ENCODE peak calls at places on chromosomes 12 and 14, in eight cellular contexts. E, G, J, L, Z, K, Y and W are unnamed samples.

GRCh38 chr14:51369814-51370213 is 129.8 kb downstream of the TMX1 start:
- DNase-seq in K (no peak), Y (no peak), Z (peak; percentile 40), E (no peak), G (no peak), L (peak; percentile 56), J (no peak), W (no peak)

GRCh38 chr14:74251546-74252030 is 12.3 kb downstream of the VSX2 start:
- DNase-seq in J (peak; percentile 47), Y (peak; percentile 49), K (peak; percentile 71), Z (peak; percentile 80), G (peak; percentile 78), L (peak; percentile 83), E (peak; percentile 58), W (peak; percentile 84)

GRCh38 chr14:94670692-94671285 is 58.6 kb downstream of the SERPINA3 start:
- DNase-seq in E (no peak), Y (no peak), J (no peak), K (no peak), Z (no peak), L (no peak), G (no peak), W (no peak)

GRCh38 chr14:56002316-56002715 is 115.9 kb upstream of the PELI2 start:
- DNase-seq in K (no peak), J (no peak), Y (no peak), E (peak; percentile 13), Z (no peak), G (no peak), L (no peak), W (no peak)

GRCh38 chr12:26523708-26524150 is 309.3 kb downstream of the ITPR2 start:
- DNase-seq in Z (peak; percentile 93), L (no peak), J (no peak), Y (no peak), G (peak; percentile 98), K (peak; percentile 91), E (peak; percentile 85), W (peak; percentile 96)

GRCh38 chr12:6355491-6356373 is 13.9 kb upstream of the TNFRSF1A start:
- DNase-seq in Z (no peak), Y (no peak), E (no peak), J (no peak), L (no peak), K (no peak), G (no peak), W (no peak)

GRCh38 chr12:119727600-119728436 is 59.9 kb downstream of the PRKAB1 start:
- DNase-seq in E (no peak), Z (peak; percentile 47), L (no peak), Y (no peak), J (no peak), G (no peak), K (no peak), W (no peak)

GRCh38 chr14:42299692-42300091 is 693.0 kb downstream of the LRFN5 start:
- DNase-seq in Z (no peak), G (no peak), Y (no peak), L (no peak), J (no peak), E (no peak), K (no peak), W (no peak)

GRCh38 chr14:23608454-23608853 is 27.7 kb upstream of the DHRS2 start:
- DNase-seq in G (no peak), Y (no peak), E (no peak), K (no peak), Z (no peak), L (no peak), J (no peak), W (peak; percentile 88)

GRCh38 chr12:28025821-28026505 is 53.4 kb upstream of the PTHLH start:
- DNase-seq in G (no peak), L (no peak), Z (no peak), J (no peak), Y (no peak), K (no peak), E (no peak), W (no peak)

GRCh38 chr12:15180975-15181683 is 40.1 kb downstream of the RERG start:
- DNase-seq in Z (no peak), G (no peak), L (no peak), Y (no peak), E (no peak), K (no peak), J (no peak), W (no peak)

GRCh38 chr14:104150201-104151027 is 12.0 kb downstream of the KIF26A start:
- DNase-seq in K (peak; percentile 75), E (no peak), L (no peak), Y (no peak), J (no peak), G (no peak), Z (no peak), W (no peak)

GRCh38 chr12:52295663-52296062 is 4.3 kb upstream of the KRT81 start:
- DNase-seq in Y (no peak), G (no peak), L (no peak), Z (no peak), K (no peak), J (no peak), E (no peak), W (no peak)

GRCh38 chr12:67634167-67634793 is 14.3 kb upstream of the DYRK2 start:
- DNase-seq in Z (no peak), Y (no peak), G (no peak), J (no peak), E (no peak), K (no peak), L (no peak), W (no peak)

GRCh38 chr12:48994224-48995060 is 4.7 kb downstream of the DDN start:
- DNase-seq in J (no peak), Y (no peak), K (no peak), G (no peak), E (no peak), L (no peak), Z (no peak), W (no peak)

GRCh38 chr14:37721976-37722659 is 126.7 kb downstream of the TTC6 start:
- DNase-seq in J (no peak), L (no peak), Z (no peak), Y (no peak), K (no peak), G (no peak), E (no peak), W (no peak)

GRCh38 chr14:65961004-65961403 is 525.2 kb upstream of the CCDC196 start:
- DNase-seq in Z (peak; percentile 28), E (peak; percentile 6), Y (peak; percentile 45), L (peak; percentile 55), K (peak; percentile 9), G (no peak), J (peak; percentile 80), W (peak; percentile 47)

GRCh38 chr12:55830601-55831406 is 1.4 kb upstream of the DNAJC14 start:
- DNase-seq in K (peak; percentile 55), G (peak; percentile 87), Z (peak; percentile 76), Y (peak; percentile 12), J (peak; percentile 40), E (peak; percentile 33), L (peak; percentile 65), W (peak; percentile 62)